ENCODE peak calls at places on chromosome 1, in ten cellular contexts. One of them, this sample, is unnamed.

GRCh38 chr1:109827466-109827865 is 63.7 kb upstream of the EPS8L3 start:
- DNase-seq in activated naive CD8-positive, alpha-beta T cell treated with anti-CD3 and anti-CD28 coated beads, Interleukin-2, amount 50 U/mL, for 24 hours: no peak
- DNase-seq in ELR: peak
- DNase-seq in NCI-H774: no peak
- DNase-seq in activated CD4-positive, CD25-positive, alpha-beta regulatory T cell: no peak
- DNase-seq in NAMALWA: no peak
- DNase-seq in neural crest cell: no peak
- DNase-seq in AG10803: peak
- DNase-seq in GM20000: no peak
- DNase-seq in bronchial epithelial cell: peak
- DNase-seq in this sample: peak

GRCh38 chr1:25562101-25562927 is 18.9 kb downstream of the LDLRAP1 start:
- DNase-seq in activated naive CD8-positive, alpha-beta T cell treated with anti-CD3 and anti-CD28 coated beads, Interleukin-2, amount 50 U/mL, for 24 hours: peak
- DNase-seq in ELR: no peak
- DNase-seq in NCI-H774: no peak
- DNase-seq in activated CD4-positive, CD25-positive, alpha-beta regulatory T cell: peak
- DNase-seq in NAMALWA: peak
- DNase-seq in neural crest cell: no peak
- DNase-seq in AG10803: no peak
- DNase-seq in GM20000: peak
- DNase-seq in bronchial epithelial cell: peak
- DNase-seq in this sample: no peak

GRCh38 chr1:75265792-75266191 is 131.6 kb downstream of the LHX8 start:
- DNase-seq in activated naive CD8-positive, alpha-beta T cell treated with anti-CD3 and anti-CD28 coated beads, Interleukin-2, amount 50 U/mL, for 24 hours: no peak
- DNase-seq in ELR: peak
- DNase-seq in NCI-H774: peak
- DNase-seq in activated CD4-positive, CD25-positive, alpha-beta regulatory T cell: no peak
- DNase-seq in NAMALWA: peak
- DNase-seq in neural crest cell: peak
- DNase-seq in AG10803: peak
- DNase-seq in GM20000: peak
- DNase-seq in bronchial epithelial cell: peak
- DNase-seq in this sample: peak

GRCh38 chr1:219123041-219123440 is 50.6 kb upstream of the LYPLAL1 start:
- DNase-seq in activated naive CD8-positive, alpha-beta T cell treated with anti-CD3 and anti-CD28 coated beads, Interleukin-2, amount 50 U/mL, for 24 hours: no peak
- DNase-seq in ELR: no peak
- DNase-seq in NCI-H774: no peak
- DNase-seq in activated CD4-positive, CD25-positive, alpha-beta regulatory T cell: no peak
- DNase-seq in NAMALWA: no peak
- DNase-seq in neural crest cell: no peak
- DNase-seq in AG10803: peak
- DNase-seq in GM20000: no peak
- DNase-seq in bronchial epithelial cell: no peak
- DNase-seq in this sample: no peak

GRCh38 chr1:236027096-236027495 is 37.8 kb downstream of the NID1 start:
- DNase-seq in activated naive CD8-positive, alpha-beta T cell treated with anti-CD3 and anti-CD28 coated beads, Interleukin-2, amount 50 U/mL, for 24 hours: no peak
- DNase-seq in ELR: no peak
- DNase-seq in NCI-H774: no peak
- DNase-seq in activated CD4-positive, CD25-positive, alpha-beta regulatory T cell: no peak
- DNase-seq in NAMALWA: no peak
- DNase-seq in neural crest cell: no peak
- DNase-seq in AG10803: no peak
- DNase-seq in GM20000: no peak
- DNase-seq in bronchial epithelial cell: no peak
- DNase-seq in this sample: no peak

GRCh38 chr1:16294219-16295212 is 57.5 kb upstream of the CPLANE2 start:
- DNase-seq in activated naive CD8-positive, alpha-beta T cell treated with anti-CD3 and anti-CD28 coated beads, Interleukin-2, amount 50 U/mL, for 24 hours: no peak
- DNase-seq in ELR: no peak
- DNase-seq in NCI-H774: no peak
- DNase-seq in activated CD4-positive, CD25-positive, alpha-beta regulatory T cell: no peak
- DNase-seq in NAMALWA: no peak
- DNase-seq in neural crest cell: no peak
- DNase-seq in AG10803: no peak
- DNase-seq in GM20000: no peak
- DNase-seq in bronchial epithelial cell: peak
- DNase-seq in this sample: peak

GRCh38 chr1:3714814-3715213 is 37.4 kb upstream of the CCDC27 start:
- DNase-seq in activated naive CD8-positive, alpha-beta T cell treated with anti-CD3 and anti-CD28 coated beads, Interleukin-2, amount 50 U/mL, for 24 hours: no peak
- DNase-seq in ELR: no peak
- DNase-seq in NCI-H774: no peak
- DNase-seq in activated CD4-positive, CD25-positive, alpha-beta regulatory T cell: no peak
- DNase-seq in NAMALWA: no peak
- DNase-seq in neural crest cell: no peak
- DNase-seq in AG10803: no peak
- DNase-seq in GM20000: no peak
- DNase-seq in bronchial epithelial cell: no peak
- DNase-seq in this sample: no peak

GRCh38 chr1:183180213-183180612 is 5.9 kb upstream of the LAMC2 start:
- DNase-seq in activated naive CD8-positive, alpha-beta T cell treated with anti-CD3 and anti-CD28 coated beads, Interleukin-2, amount 50 U/mL, for 24 hours: no peak
- DNase-seq in ELR: peak
- DNase-seq in NCI-H774: peak
- DNase-seq in activated CD4-positive, CD25-positive, alpha-beta regulatory T cell: no peak
- DNase-seq in NAMALWA: no peak
- DNase-seq in neural crest cell: no peak
- DNase-seq in AG10803: peak
- DNase-seq in GM20000: no peak
- DNase-seq in bronchial epithelial cell: peak
- DNase-seq in this sample: peak

GRCh38 chr1:51192213-51192843 is 43.7 kb upstream of the RNF11 start:
- DNase-seq in activated naive CD8-positive, alpha-beta T cell treated with anti-CD3 and anti-CD28 coated beads, Interleukin-2, amount 50 U/mL, for 24 hours: peak
- DNase-seq in ELR: peak
- DNase-seq in NCI-H774: peak
- DNase-seq in activated CD4-positive, CD25-positive, alpha-beta regulatory T cell: peak
- DNase-seq in NAMALWA: peak
- DNase-seq in neural crest cell: peak
- DNase-seq in AG10803: peak
- DNase-seq in GM20000: peak
- DNase-seq in bronchial epithelial cell: peak
- DNase-seq in this sample: peak

GRCh38 chr1:117618450-117619122 is 12.7 kb downstream of the TENT5C start:
- DNase-seq in activated naive CD8-positive, alpha-beta T cell treated with anti-CD3 and anti-CD28 coated beads, Interleukin-2, amount 50 U/mL, for 24 hours: no peak
- DNase-seq in ELR: no peak
- DNase-seq in NCI-H774: no peak
- DNase-seq in activated CD4-positive, CD25-positive, alpha-beta regulatory T cell: no peak
- DNase-seq in NAMALWA: no peak
- DNase-seq in neural crest cell: no peak
- DNase-seq in AG10803: no peak
- DNase-seq in GM20000: no peak
- DNase-seq in bronchial epithelial cell: no peak
- DNase-seq in this sample: no peak

GRCh38 chr1:47707887-47708535 is 270.2 kb downstream of the FOXD2 start:
- DNase-seq in activated naive CD8-positive, alpha-beta T cell treated with anti-CD3 and anti-CD28 coated beads, Interleukin-2, amount 50 U/mL, for 24 hours: no peak
- DNase-seq in ELR: no peak
- DNase-seq in NCI-H774: no peak
- DNase-seq in activated CD4-positive, CD25-positive, alpha-beta regulatory T cell: no peak
- DNase-seq in NAMALWA: no peak
- DNase-seq in neural crest cell: no peak
- DNase-seq in AG10803: no peak
- DNase-seq in GM20000: no peak
- DNase-seq in bronchial epithelial cell: no peak
- DNase-seq in this sample: no peak

GRCh38 chr1:22861764-22862440 is 110.8 kb downstream of the LACTBL1 start:
- DNase-seq in activated naive CD8-positive, alpha-beta T cell treated with anti-CD3 and anti-CD28 coated beads, Interleukin-2, amount 50 U/mL, for 24 hours: peak
- DNase-seq in ELR: peak
- DNase-seq in NCI-H774: no peak
- DNase-seq in activated CD4-positive, CD25-positive, alpha-beta regulatory T cell: no peak
- DNase-seq in NAMALWA: peak
- DNase-seq in neural crest cell: peak
- DNase-seq in AG10803: peak
- DNase-seq in GM20000: no peak
- DNase-seq in bronchial epithelial cell: peak
- DNase-seq in this sample: peak

GRCh38 chr1:246417152-246417812 is 89.8 kb downstream of the SMYD3 start:
- DNase-seq in activated naive CD8-positive, alpha-beta T cell treated with anti-CD3 and anti-CD28 coated beads, Interleukin-2, amount 50 U/mL, for 24 hours: no peak
- DNase-seq in ELR: peak
- DNase-seq in NCI-H774: no peak
- DNase-seq in activated CD4-positive, CD25-positive, alpha-beta regulatory T cell: no peak
- DNase-seq in NAMALWA: no peak
- DNase-seq in neural crest cell: no peak
- DNase-seq in AG10803: peak
- DNase-seq in GM20000: no peak
- DNase-seq in bronchial epithelial cell: peak
- DNase-seq in this sample: peak

GRCh38 chr1:206685256-206685748 is 597 bp downstream of the MAPKAPK2 start:
- DNase-seq in activated naive CD8-positive, alpha-beta T cell treated with anti-CD3 and anti-CD28 coated beads, Interleukin-2, amount 50 U/mL, for 24 hours: peak
- DNase-seq in ELR: peak
- DNase-seq in NCI-H774: no peak
- DNase-seq in activated CD4-positive, CD25-positive, alpha-beta regulatory T cell: no peak
- DNase-seq in NAMALWA: peak
- DNase-seq in neural crest cell: peak
- DNase-seq in AG10803: no peak
- DNase-seq in GM20000: peak
- DNase-seq in bronchial epithelial cell: no peak
- DNase-seq in this sample: no peak

GRCh38 chr1:117318456-117318855 is 48.8 kb upstream of the MAN1A2 start:
- DNase-seq in activated naive CD8-positive, alpha-beta T cell treated with anti-CD3 and anti-CD28 coated beads, Interleukin-2, amount 50 U/mL, for 24 hours: no peak
- DNase-seq in ELR: no peak
- DNase-seq in NCI-H774: no peak
- DNase-seq in activated CD4-positive, CD25-positive, alpha-beta regulatory T cell: no peak
- DNase-seq in NAMALWA: no peak
- DNase-seq in neural crest cell: no peak
- DNase-seq in AG10803: no peak
- DNase-seq in GM20000: no peak
- DNase-seq in bronchial epithelial cell: no peak
- DNase-seq in this sample: no peak

GRCh38 chr1:234611153-234611798 is 1.3 kb upstream of the IRF2BP2 start:
- DNase-seq in activated naive CD8-positive, alpha-beta T cell treated with anti-CD3 and anti-CD28 coated beads, Interleukin-2, amount 50 U/mL, for 24 hours: no peak
- DNase-seq in ELR: peak
- DNase-seq in NCI-H774: peak
- DNase-seq in activated CD4-positive, CD25-positive, alpha-beta regulatory T cell: peak
- DNase-seq in NAMALWA: peak
- DNase-seq in neural crest cell: peak
- DNase-seq in AG10803: peak
- DNase-seq in GM20000: peak
- DNase-seq in bronchial epithelial cell: peak
- DNase-seq in this sample: peak

GRCh38 chr1:1001631-1002300 is 1.9 kb upstream of the HES4 start:
- DNase-seq in activated naive CD8-positive, alpha-beta T cell treated with anti-CD3 and anti-CD28 coated beads, Interleukin-2, amount 50 U/mL, for 24 hours: peak
- DNase-seq in ELR: peak
- DNase-seq in NCI-H774: peak
- DNase-seq in activated CD4-positive, CD25-positive, alpha-beta regulatory T cell: peak
- DNase-seq in NAMALWA: no peak
- DNase-seq in neural crest cell: peak
- DNase-seq in AG10803: peak
- DNase-seq in GM20000: peak
- DNase-seq in bronchial epithelial cell: no peak
- DNase-seq in this sample: peak

GRCh38 chr1:245128381-245128780 is 26.4 kb upstream of the KIF26B start:
- DNase-seq in activated naive CD8-positive, alpha-beta T cell treated with anti-CD3 and anti-CD28 coated beads, Interleukin-2, amount 50 U/mL, for 24 hours: no peak
- DNase-seq in ELR: no peak
- DNase-seq in NCI-H774: no peak
- DNase-seq in activated CD4-positive, CD25-positive, alpha-beta regulatory T cell: no peak
- DNase-seq in NAMALWA: no peak
- DNase-seq in neural crest cell: no peak
- DNase-seq in AG10803: no peak
- DNase-seq in GM20000: no peak
- DNase-seq in bronchial epithelial cell: no peak
- DNase-seq in this sample: no peak

GRCh38 chr1:154405762-154406571 is 824 bp downstream of the IL6R start:
- DNase-seq in activated naive CD8-positive, alpha-beta T cell treated with anti-CD3 and anti-CD28 coated beads, Interleukin-2, amount 50 U/mL, for 24 hours: peak
- DNase-seq in ELR: peak
- DNase-seq in NCI-H774: no peak
- DNase-seq in activated CD4-positive, CD25-positive, alpha-beta regulatory T cell: peak
- DNase-seq in NAMALWA: no peak
- DNase-seq in neural crest cell: peak
- DNase-seq in AG10803: peak
- DNase-seq in GM20000: peak
- DNase-seq in bronchial epithelial cell: peak
- DNase-seq in this sample: peak

GRCh38 chr1:178938959-178939317 is 68.1 kb upstream of the ANGPTL1 start:
- DNase-seq in activated naive CD8-positive, alpha-beta T cell treated with anti-CD3 and anti-CD28 coated beads, Interleukin-2, amount 50 U/mL, for 24 hours: no peak
- DNase-seq in ELR: no peak
- DNase-seq in NCI-H774: no peak
- DNase-seq in activated CD4-positive, CD25-positive, alpha-beta regulatory T cell: no peak
- DNase-seq in NAMALWA: no peak
- DNase-seq in neural crest cell: no peak
- DNase-seq in AG10803: peak
- DNase-seq in GM20000: no peak
- DNase-seq in bronchial epithelial cell: no peak
- DNase-seq in this sample: no peak

GRCh38 chr1:48677306-48678287 is 99.1 kb downstream of the BEND5 start:
- DNase-seq in activated naive CD8-positive, alpha-beta T cell treated with anti-CD3 and anti-CD28 coated beads, Interleukin-2, amount 50 U/mL, for 24 hours: peak
- DNase-seq in ELR: peak
- DNase-seq in NCI-H774: peak
- DNase-seq in activated CD4-positive, CD25-positive, alpha-beta regulatory T cell: no peak
- DNase-seq in NAMALWA: peak
- DNase-seq in neural crest cell: peak
- DNase-seq in AG10803: peak
- DNase-seq in GM20000: peak
- DNase-seq in bronchial epithelial cell: peak
- DNase-seq in this sample: peak

GRCh38 chr1:27365372-27366112 is 1.2 kb downstream of the MAP3K6 start:
- DNase-seq in activated naive CD8-positive, alpha-beta T cell treated with anti-CD3 and anti-CD28 coated beads, Interleukin-2, amount 50 U/mL, for 24 hours: peak
- DNase-seq in ELR: peak
- DNase-seq in NCI-H774: peak
- DNase-seq in activated CD4-positive, CD25-positive, alpha-beta regulatory T cell: peak
- DNase-seq in NAMALWA: peak
- DNase-seq in neural crest cell: peak
- DNase-seq in AG10803: peak
- DNase-seq in GM20000: peak
- DNase-seq in bronchial epithelial cell: peak
- DNase-seq in this sample: peak

GRCh38 chr1:29577512-29577911 is 341.2 kb downstream of the PTPRU start:
- DNase-seq in activated naive CD8-positive, alpha-beta T cell treated with anti-CD3 and anti-CD28 coated beads, Interleukin-2, amount 50 U/mL, for 24 hours: no peak
- DNase-seq in ELR: no peak
- DNase-seq in NCI-H774: no peak
- DNase-seq in activated CD4-positive, CD25-positive, alpha-beta regulatory T cell: no peak
- DNase-seq in NAMALWA: no peak
- DNase-seq in neural crest cell: no peak
- DNase-seq in AG10803: no peak
- DNase-seq in GM20000: no peak
- DNase-seq in bronchial epithelial cell: no peak
- DNase-seq in this sample: no peak

GRCh38 chr1:58824753-58825389 is 41.0 kb upstream of the JUN start:
- DNase-seq in activated naive CD8-positive, alpha-beta T cell treated with anti-CD3 and anti-CD28 coated beads, Interleukin-2, amount 50 U/mL, for 24 hours: no peak
- DNase-seq in ELR: no peak
- DNase-seq in NCI-H774: no peak
- DNase-seq in activated CD4-positive, CD25-positive, alpha-beta regulatory T cell: no peak
- DNase-seq in NAMALWA: no peak
- DNase-seq in neural crest cell: no peak
- DNase-seq in AG10803: no peak
- DNase-seq in GM20000: no peak
- DNase-seq in bronchial epithelial cell: peak
- DNase-seq in this sample: no peak

GRCh38 chr1:201917362-201918033 is 28.8 kb downstream of the SHISA4 start:
- DNase-seq in activated naive CD8-positive, alpha-beta T cell treated with anti-CD3 and anti-CD28 coated beads, Interleukin-2, amount 50 U/mL, for 24 hours: no peak
- DNase-seq in ELR: peak
- DNase-seq in NCI-H774: no peak
- DNase-seq in activated CD4-positive, CD25-positive, alpha-beta regulatory T cell: no peak
- DNase-seq in NAMALWA: no peak
- DNase-seq in neural crest cell: no peak
- DNase-seq in AG10803: peak
- DNase-seq in GM20000: no peak
- DNase-seq in bronchial epithelial cell: peak
- DNase-seq in this sample: peak

GRCh38 chr1:243483084-243483845 is 227.4 kb downstream of the SDCCAG8 start:
- DNase-seq in activated naive CD8-positive, alpha-beta T cell treated with anti-CD3 and anti-CD28 coated beads, Interleukin-2, amount 50 U/mL, for 24 hours: peak
- DNase-seq in ELR: no peak
- DNase-seq in NCI-H774: no peak
- DNase-seq in activated CD4-positive, CD25-positive, alpha-beta regulatory T cell: no peak
- DNase-seq in NAMALWA: no peak
- DNase-seq in neural crest cell: peak
- DNase-seq in AG10803: no peak
- DNase-seq in GM20000: peak
- DNase-seq in bronchial epithelial cell: no peak
- DNase-seq in this sample: no peak

GRCh38 chr1:40633563-40634376 is 31.7 kb downstream of the RIMS3 start:
- DNase-seq in activated naive CD8-positive, alpha-beta T cell treated with anti-CD3 and anti-CD28 coated beads, Interleukin-2, amount 50 U/mL, for 24 hours: no peak
- DNase-seq in ELR: no peak
- DNase-seq in NCI-H774: no peak
- DNase-seq in activated CD4-positive, CD25-positive, alpha-beta regulatory T cell: no peak
- DNase-seq in NAMALWA: no peak
- DNase-seq in neural crest cell: no peak
- DNase-seq in AG10803: no peak
- DNase-seq in GM20000: no peak
- DNase-seq in bronchial epithelial cell: no peak
- DNase-seq in this sample: no peak

GRCh38 chr1:154178856-154179811 is 12.8 kb downstream of the TPM3 start:
- DNase-seq in activated naive CD8-positive, alpha-beta T cell treated with anti-CD3 and anti-CD28 coated beads, Interleukin-2, amount 50 U/mL, for 24 hours: no peak
- DNase-seq in ELR: no peak
- DNase-seq in NCI-H774: no peak
- DNase-seq in activated CD4-positive, CD25-positive, alpha-beta regulatory T cell: no peak
- DNase-seq in NAMALWA: no peak
- DNase-seq in neural crest cell: no peak
- DNase-seq in AG10803: no peak
- DNase-seq in GM20000: no peak
- DNase-seq in bronchial epithelial cell: no peak
- DNase-seq in this sample: no peak